ENCODE peak calls at places on chromosome 15, in seven cellular contexts. One of them, this sample, is unnamed.
A peak's percentile ranks its signal among the peaks of the same experiment; 100 is the strongest.

GRCh38 chr15:35874260-35874905 is 328.4 kb upstream of the DPH6 start:
- DNase-seq in CD8-positive, alpha-beta T cell: no peak
- DNase-seq in Peyer's patch: no peak
- DNase-seq in choroid plexus epithelial cell: peak; percentile 88
- DNase-seq in IMR-90: peak; percentile 93
- DNase-seq in lung: no peak
- DNase-seq in A549: peak; percentile 75
- DNase-seq in this sample: no peak

GRCh38 chr15:71598741-71599140 is 211.6 kb upstream of the NR2E3 start:
- DNase-seq in CD8-positive, alpha-beta T cell: no peak
- DNase-seq in Peyer's patch: no peak
- DNase-seq in choroid plexus epithelial cell: no peak
- DNase-seq in IMR-90: no peak
- DNase-seq in lung: no peak
- DNase-seq in A549: no peak
- DNase-seq in this sample: no peak

GRCh38 chr15:56719021-56719612 is 14.2 kb downstream of the ZNF280D start:
- DNase-seq in CD8-positive, alpha-beta T cell: no peak
- DNase-seq in Peyer's patch: no peak
- DNase-seq in choroid plexus epithelial cell: no peak
- DNase-seq in IMR-90: no peak
- DNase-seq in lung: no peak
- DNase-seq in A549: no peak
- DNase-seq in this sample: no peak

GRCh38 chr15:35698978-35699377 is 153.0 kb upstream of the DPH6 start:
- DNase-seq in CD8-positive, alpha-beta T cell: no peak
- DNase-seq in Peyer's patch: no peak
- DNase-seq in choroid plexus epithelial cell: no peak
- DNase-seq in IMR-90: no peak
- DNase-seq in lung: no peak
- DNase-seq in A549: no peak
- DNase-seq in this sample: no peak

GRCh38 chr15:60652245-60652644 is 173.3 kb upstream of the ICE2 start:
- DNase-seq in CD8-positive, alpha-beta T cell: no peak
- DNase-seq in Peyer's patch: no peak
- DNase-seq in choroid plexus epithelial cell: no peak
- DNase-seq in IMR-90: no peak
- DNase-seq in lung: no peak
- DNase-seq in A549: no peak
- DNase-seq in this sample: no peak

GRCh38 chr15:74317820-74318375 is 49.5 kb downstream of the CYP11A1 start:
- DNase-seq in CD8-positive, alpha-beta T cell: no peak
- DNase-seq in Peyer's patch: peak; percentile 54
- DNase-seq in choroid plexus epithelial cell: peak; percentile 96
- DNase-seq in IMR-90: peak; percentile 87
- DNase-seq in lung: peak; percentile 40
- DNase-seq in A549: peak; percentile 44
- DNase-seq in this sample: peak; percentile 6

GRCh38 chr15:66862878-66863335 is 160.9 kb downstream of the SMAD6 start:
- DNase-seq in CD8-positive, alpha-beta T cell: peak; percentile 51
- DNase-seq in Peyer's patch: peak; percentile 90
- DNase-seq in choroid plexus epithelial cell: peak; percentile 87
- DNase-seq in IMR-90: peak; percentile 87
- DNase-seq in lung: peak; percentile 85
- DNase-seq in A549: peak; percentile 87
- DNase-seq in this sample: peak; percentile 74

GRCh38 chr15:63044645-63045437 is 2.3 kb downstream of the TPM1 start:
- DNase-seq in CD8-positive, alpha-beta T cell: no peak
- DNase-seq in Peyer's patch: no peak
- DNase-seq in choroid plexus epithelial cell: peak; percentile 69
- DNase-seq in IMR-90: peak; percentile 68
- DNase-seq in lung: no peak
- DNase-seq in A549: peak; percentile 67
- DNase-seq in this sample: no peak

GRCh38 chr15:66411190-66411589 is 24.5 kb downstream of the MAP2K1 start:
- DNase-seq in CD8-positive, alpha-beta T cell: no peak
- DNase-seq in Peyer's patch: no peak
- DNase-seq in choroid plexus epithelial cell: no peak
- DNase-seq in IMR-90: no peak
- DNase-seq in lung: no peak
- DNase-seq in A549: no peak
- DNase-seq in this sample: peak; percentile 73

GRCh38 chr15:57370929-57371328 is 5.4 kb upstream of the CGNL1 start:
- DNase-seq in CD8-positive, alpha-beta T cell: no peak
- DNase-seq in Peyer's patch: no peak
- DNase-seq in choroid plexus epithelial cell: no peak
- DNase-seq in IMR-90: no peak
- DNase-seq in lung: no peak
- DNase-seq in A549: no peak
- DNase-seq in this sample: no peak

GRCh38 chr15:60002528-60003218 is 1.4 kb upstream of the FOXB1 start:
- DNase-seq in CD8-positive, alpha-beta T cell: no peak
- DNase-seq in Peyer's patch: no peak
- DNase-seq in choroid plexus epithelial cell: no peak
- DNase-seq in IMR-90: peak; percentile 2
- DNase-seq in lung: no peak
- DNase-seq in A549: no peak
- DNase-seq in this sample: no peak

GRCh38 chr15:59326856-59327255 is 45.8 kb downstream of the MYO1E start:
- DNase-seq in CD8-positive, alpha-beta T cell: no peak
- DNase-seq in Peyer's patch: no peak
- DNase-seq in choroid plexus epithelial cell: no peak
- DNase-seq in IMR-90: no peak
- DNase-seq in lung: no peak
- DNase-seq in A549: no peak
- DNase-seq in this sample: no peak

GRCh38 chr15:71313806-71314205 is 198.5 kb downstream of the THSD4 start:
- DNase-seq in CD8-positive, alpha-beta T cell: no peak
- DNase-seq in Peyer's patch: no peak
- DNase-seq in choroid plexus epithelial cell: peak; percentile 49
- DNase-seq in IMR-90: peak; percentile 82
- DNase-seq in lung: no peak
- DNase-seq in A549: no peak
- DNase-seq in this sample: no peak

GRCh38 chr15:93829115-93829849 is 402.1 kb upstream of the MCTP2 start:
- DNase-seq in CD8-positive, alpha-beta T cell: no peak
- DNase-seq in Peyer's patch: no peak
- DNase-seq in choroid plexus epithelial cell: peak; percentile 58
- DNase-seq in IMR-90: no peak
- DNase-seq in lung: no peak
- DNase-seq in A549: peak; percentile 7
- DNase-seq in this sample: no peak

GRCh38 chr15:39133201-39133600 is 447.7 kb upstream of the THBS1 start:
- DNase-seq in CD8-positive, alpha-beta T cell: no peak
- DNase-seq in Peyer's patch: no peak
- DNase-seq in choroid plexus epithelial cell: peak; percentile 85
- DNase-seq in IMR-90: peak; percentile 91
- DNase-seq in lung: no peak
- DNase-seq in A549: peak; percentile 82
- DNase-seq in this sample: no peak

GRCh38 chr15:98899266-98900021 is 108.1 kb downstream of the PGPEP1L start:
- DNase-seq in CD8-positive, alpha-beta T cell: no peak
- DNase-seq in Peyer's patch: no peak
- DNase-seq in choroid plexus epithelial cell: no peak
- DNase-seq in IMR-90: no peak
- DNase-seq in lung: no peak
- DNase-seq in A549: no peak
- DNase-seq in this sample: no peak

GRCh38 chr15:59191855-59192237 is 14.8 kb upstream of the LDHAL6B start:
- DNase-seq in CD8-positive, alpha-beta T cell: no peak
- DNase-seq in Peyer's patch: no peak
- DNase-seq in choroid plexus epithelial cell: peak; percentile 82
- DNase-seq in IMR-90: peak; percentile 96
- DNase-seq in lung: no peak
- DNase-seq in A549: peak; percentile 86
- DNase-seq in this sample: no peak

GRCh38 chr15:33194237-33194636 is 277 bp downstream of the FMN1 start:
- DNase-seq in CD8-positive, alpha-beta T cell: no peak
- DNase-seq in Peyer's patch: peak; percentile 48
- DNase-seq in choroid plexus epithelial cell: no peak
- DNase-seq in IMR-90: no peak
- DNase-seq in lung: no peak
- DNase-seq in A549: no peak
- DNase-seq in this sample: no peak

DNA sequence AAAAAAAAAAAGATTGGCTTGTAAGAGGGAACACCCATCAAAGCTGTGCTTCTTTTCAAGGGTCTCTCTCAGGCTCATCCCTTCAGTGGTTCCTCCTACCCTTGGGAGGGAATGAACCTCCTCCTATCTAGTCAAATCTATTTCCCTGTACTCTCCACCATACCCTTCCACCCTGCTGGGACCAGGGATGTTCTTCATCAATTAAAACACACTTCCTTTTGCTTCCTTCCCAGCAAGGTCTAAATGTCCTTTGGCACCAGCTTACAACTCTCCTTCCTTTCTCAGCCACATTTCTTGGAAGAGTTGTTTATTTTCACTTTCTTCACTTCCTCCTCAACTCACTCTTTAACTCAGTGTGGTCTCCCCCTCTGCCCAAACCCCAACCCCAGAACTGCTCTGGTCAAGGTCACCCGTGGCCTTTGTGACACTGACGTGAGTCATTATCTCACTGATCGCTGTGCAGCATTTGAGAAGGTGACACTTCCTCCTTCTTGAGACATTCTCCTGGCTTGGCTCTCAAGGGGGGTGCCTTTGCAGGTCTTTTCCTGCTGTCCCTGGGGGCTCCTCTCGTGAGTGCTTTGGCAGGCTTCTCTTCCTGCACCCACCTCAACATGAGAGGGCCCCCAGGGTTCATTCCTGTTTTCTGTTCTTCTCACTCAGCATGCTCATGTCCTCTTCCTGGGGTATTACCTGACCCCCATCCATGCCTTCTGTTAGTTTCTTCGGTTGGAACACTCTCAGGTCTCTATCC is 210.5 kb upstream of the TLE3 start:
- DNase-seq in CD8-positive, alpha-beta T cell: no peak
- DNase-seq in Peyer's patch: peak; percentile 76
- DNase-seq in choroid plexus epithelial cell: peak; percentile 8
- DNase-seq in IMR-90: no peak
- DNase-seq in lung: no peak
- DNase-seq in A549: peak; percentile 28
- DNase-seq in this sample: peak; percentile 50
- H3K4me3 ChIP-seq in CD8-positive, alpha-beta T cell: no peak overlapping the region
- H3K4me3 ChIP-seq in Peyer's patch: no peak overlapping the region
- H3K4me3 ChIP-seq in choroid plexus epithelial cell: no peak overlapping the region
- H3K4me3 ChIP-seq in IMR-90: no peak overlapping the region
- H3K4me3 ChIP-seq in lung: no peak overlapping the region
- H3K4me3 ChIP-seq in A549: no peak overlapping the region
- H3K4me3 ChIP-seq in this sample: no peak overlapping the region

DNA sequence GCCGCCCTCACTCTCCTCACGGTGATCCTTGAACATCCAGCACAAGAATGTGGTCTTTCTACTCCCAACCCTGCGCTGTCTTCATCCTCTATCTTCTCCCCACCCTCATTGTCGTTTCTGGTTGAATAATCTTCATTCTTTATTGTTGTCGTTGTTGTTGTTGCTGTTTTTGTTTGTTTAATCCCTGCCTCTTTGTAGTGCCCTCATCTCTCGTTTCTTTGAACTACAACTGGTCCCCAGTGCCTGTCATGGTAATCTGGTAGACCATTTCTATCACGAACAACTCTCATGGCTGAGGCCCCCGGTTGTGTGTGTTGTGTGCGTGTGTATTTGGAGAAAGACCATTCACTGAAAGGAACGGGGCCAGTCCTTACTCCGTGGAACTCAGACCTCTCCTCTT is 1.3 kb upstream of the MYO5A start:
- DNase-seq in CD8-positive, alpha-beta T cell: no peak
- DNase-seq in Peyer's patch: no peak
- DNase-seq in choroid plexus epithelial cell: no peak
- DNase-seq in IMR-90: no peak
- DNase-seq in lung: no peak
- DNase-seq in A549: no peak
- DNase-seq in this sample: no peak
- H3K4me3 ChIP-seq in CD8-positive, alpha-beta T cell: peak overlapping the region; percentile 49
- H3K4me3 ChIP-seq in Peyer's patch: peak overlapping the region; percentile 76
- H3K4me3 ChIP-seq in choroid plexus epithelial cell: peak overlapping the region; percentile 71
- H3K4me3 ChIP-seq in IMR-90: no peak overlapping the region
- H3K4me3 ChIP-seq in lung: no peak overlapping the region
- H3K4me3 ChIP-seq in A549: peak overlapping the region; percentile 92
- H3K4me3 ChIP-seq in this sample: no peak overlapping the region

GRCh38 chr15:101243420-101243819 is 8.4 kb downstream of the CHSY1 start:
- DNase-seq in CD8-positive, alpha-beta T cell: no peak
- DNase-seq in Peyer's patch: no peak
- DNase-seq in choroid plexus epithelial cell: no peak
- DNase-seq in IMR-90: no peak
- DNase-seq in lung: no peak
- DNase-seq in A549: no peak
- DNase-seq in this sample: no peak

GRCh38 chr15:101242160-101242998 is 9.5 kb downstream of the CHSY1 start:
- DNase-seq in CD8-positive, alpha-beta T cell: peak; percentile 48
- DNase-seq in Peyer's patch: peak; percentile 80
- DNase-seq in choroid plexus epithelial cell: peak; percentile 81
- DNase-seq in IMR-90: peak; percentile 59
- DNase-seq in lung: peak; percentile 51
- DNase-seq in A549: no peak
- DNase-seq in this sample: peak; percentile 83

GRCh38 chr15:101244039-101244781 is 7.6 kb downstream of the CHSY1 start:
- DNase-seq in CD8-positive, alpha-beta T cell: no peak
- DNase-seq in Peyer's patch: no peak
- DNase-seq in choroid plexus epithelial cell: peak; percentile 65
- DNase-seq in IMR-90: peak; percentile 60
- DNase-seq in lung: no peak
- DNase-seq in A549: no peak
- DNase-seq in this sample: peak; percentile 14

GRCh38 chr15:101244889-101245668 is 6.8 kb downstream of the CHSY1 start:
- DNase-seq in CD8-positive, alpha-beta T cell: no peak
- DNase-seq in Peyer's patch: no peak
- DNase-seq in choroid plexus epithelial cell: no peak
- DNase-seq in IMR-90: no peak
- DNase-seq in lung: no peak
- DNase-seq in A549: no peak
- DNase-seq in this sample: no peak

GRCh38 chr15:101242999-101243336 is 8.9 kb downstream of the CHSY1 start:
- DNase-seq in CD8-positive, alpha-beta T cell: no peak
- DNase-seq in Peyer's patch: no peak
- DNase-seq in choroid plexus epithelial cell: no peak
- DNase-seq in IMR-90: no peak
- DNase-seq in lung: no peak
- DNase-seq in A549: no peak
- DNase-seq in this sample: no peak
- H3K4me3 ChIP-seq in CD8-positive, alpha-beta T cell: peak overlapping the region; percentile 38
- H3K4me3 ChIP-seq in Peyer's patch: no peak overlapping the region
- H3K4me3 ChIP-seq in choroid plexus epithelial cell: no peak overlapping the region
- H3K4me3 ChIP-seq in IMR-90: no peak overlapping the region
- H3K4me3 ChIP-seq in lung: no peak overlapping the region
- H3K4me3 ChIP-seq in A549: no peak overlapping the region
- H3K4me3 ChIP-seq in this sample: no peak overlapping the region

DNA sequence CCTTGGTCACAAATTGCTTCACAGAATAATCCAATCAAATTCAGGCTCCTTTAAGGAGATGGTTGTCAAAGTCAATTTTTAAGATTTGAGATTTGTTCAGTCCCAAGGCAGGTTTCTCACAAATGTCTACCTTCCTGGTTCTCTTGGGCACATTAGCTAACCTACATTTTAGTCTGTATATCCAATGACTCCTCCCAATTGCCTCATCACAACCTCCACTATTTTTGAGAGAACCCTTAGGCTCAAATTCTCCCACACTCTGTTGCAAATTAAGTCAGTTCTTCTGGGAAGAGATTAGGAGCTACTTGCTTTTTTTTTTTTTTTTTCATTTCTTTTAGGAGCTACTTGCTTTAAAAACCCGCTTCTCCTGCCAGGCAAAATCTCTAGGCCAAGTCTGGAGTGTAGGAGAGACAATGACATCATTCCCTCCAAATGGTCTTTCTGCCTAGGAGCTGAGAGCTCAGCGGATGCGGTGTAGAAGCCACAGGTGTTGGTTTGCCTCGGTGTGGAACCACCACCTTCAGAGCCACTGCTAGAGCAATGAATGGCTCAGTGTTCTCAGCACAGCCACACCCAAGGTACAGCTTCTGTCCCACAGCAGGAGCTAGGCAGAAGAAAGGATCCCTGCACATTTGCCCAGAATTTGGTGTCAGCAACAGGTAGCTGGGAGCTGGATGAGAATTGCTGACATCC is 10.0 kb upstream of the INO80 start:
- DNase-seq in CD8-positive, alpha-beta T cell: no peak
- DNase-seq in Peyer's patch: no peak
- DNase-seq in choroid plexus epithelial cell: no peak
- DNase-seq in IMR-90: no peak
- DNase-seq in lung: no peak
- DNase-seq in A549: no peak
- DNase-seq in this sample: no peak
- H3K4me3 ChIP-seq in CD8-positive, alpha-beta T cell: no peak overlapping the region
- H3K4me3 ChIP-seq in Peyer's patch: no peak overlapping the region
- H3K4me3 ChIP-seq in choroid plexus epithelial cell: no peak overlapping the region
- H3K4me3 ChIP-seq in IMR-90: no peak overlapping the region
- H3K4me3 ChIP-seq in lung: no peak overlapping the region
- H3K4me3 ChIP-seq in A549: no peak overlapping the region
- H3K4me3 ChIP-seq in this sample: no peak overlapping the region

This sample was measured in DND-41.